ENCODE peak calls at places on chromosomes 3 and 15, in ten cellular contexts. O is retinal pigment epithelial cell; B is heart left ventricle; H is AG09319; Q is endothelial cell; D is CD4-positive, alpha-beta T cell; V is foreskin keratinocyte; J is K562; Y is endodermal cell; Z is mucosa of descending colon. L is an unnamed sample.

GRCh38 chr3:107857854-107858253 is 233.0 kb downstream of the CD47 start:
- DNase-seq in H (no peak), Q (no peak), Y (no peak), O (no peak), V (no peak), D (no peak), J (no peak), Z (no peak), B (no peak), L (no peak)

GRCh38 chr15:64766041-64766440 is 9.3 kb downstream of the RBPMS2 start:
- DNase-seq in H (no peak), V (no peak), Z (no peak), B (no peak), O (no peak), D (no peak), J (no peak), Q (no peak), Y (no peak), L (no peak)

GRCh38 chr3:12400795-12401194 is 83.5 kb upstream of the TSEN2 start:
- DNase-seq in V (peak; percentile 53), O (peak; percentile 58), D (no peak), H (no peak), Z (no peak), B (no peak), Q (no peak), Y (no peak), J (no peak), L (no peak)

GRCh38 chr3:120506828-120507774 is 56.3 kb upstream of the FSTL1 start:
- DNase-seq in B (no peak), V (peak; percentile 22), Q (peak; percentile 35), J (peak; percentile 9), Y (peak; percentile 68), D (no peak), Z (peak; percentile 76), H (peak; percentile 54), O (no peak), L (no peak)

GRCh38 chr3:11604139-11604895 is 39.4 kb downstream of the VGLL4 start:
- DNase-seq in Y (no peak), D (no peak), Z (no peak), H (no peak), O (no peak), V (no peak), Q (no peak), B (no peak), J (peak; percentile 62), L (no peak)

GRCh38 chr3:53258600-53259426 is 3.0 kb upstream of the TKT start:
- DNase-seq in D (no peak), V (no peak), B (no peak), J (no peak), Y (peak; percentile 89), Z (no peak), O (no peak), Q (no peak), H (no peak), L (no peak)

GRCh38 chr3:169662215-169663070 is 1.1 kb downstream of the MECOM start:
- DNase-seq in H (no peak), O (no peak), Q (peak; percentile 89), D (no peak), Y (peak; percentile 94), B (peak; percentile 84), Z (peak; percentile 80), J (peak; percentile 72), V (peak; percentile 35), L (no peak)

GRCh38 chr15:101156509-101157159 is 95.2 kb downstream of the CHSY1 start:
- DNase-seq in O (no peak), Y (no peak), J (no peak), H (no peak), Z (no peak), D (no peak), V (peak; percentile 84), B (no peak), Q (no peak), L (no peak)

GRCh38 chr3:112734718-112735350 is 93.9 kb upstream of the CCDC80 start:
- DNase-seq in Y (peak; percentile 93), H (peak; percentile 49), J (peak; percentile 53), V (peak; percentile 72), B (peak; percentile 40), Q (peak; percentile 77), O (peak; percentile 15), Z (peak; percentile 87), D (peak; percentile 52), L (peak; percentile 38)

GRCh38 chr15:30953731-30954378 is 37.6 kb downstream of the MTMR10 start:
- DNase-seq in H (peak; percentile 59), O (no peak), Z (no peak), D (no peak), Q (no peak), J (peak; percentile 77), B (peak; percentile 65), Y (no peak), V (peak; percentile 95), L (no peak)

GRCh38 chr3:171810278-171811058 is at the start of gene PLD1:
- DNase-seq in Y (no peak), O (peak; percentile 71), Z (peak; percentile 87), J (peak; percentile 71), Q (peak; percentile 59), D (peak; percentile 2), V (peak; percentile 86), B (peak; percentile 92), H (peak; percentile 54), L (no peak)

GRCh38 chr3:164460851-164461250 is 617.4 kb downstream of the SI start:
- DNase-seq in O (no peak), B (no peak), Q (no peak), D (no peak), Z (no peak), Y (no peak), H (no peak), V (no peak), J (no peak), L (no peak)

GRCh38 chr3:194738254-194739093 is 52.8 kb downstream of the FAM43A start:
- DNase-seq in H (peak; percentile 14), B (peak; percentile 76), O (peak; percentile 20), J (no peak), Q (no peak), V (no peak), Z (no peak), D (no peak), Y (no peak), L (no peak)

GRCh38 chr15:40409366-40409765 is 3.8 kb downstream of the IVD start:
- DNase-seq in Y (no peak), J (no peak), Q (no peak), V (no peak), Z (no peak), O (no peak), B (no peak), H (no peak), D (no peak), L (no peak)

GRCh38 chr3:71987089-71987735 is 202.3 kb upstream of the PROK2 start:
- DNase-seq in D (no peak), Y (peak; percentile 70), O (no peak), H (no peak), Z (peak; percentile 14), Q (peak; percentile 26), J (no peak), B (no peak), V (no peak), L (no peak)
- TF ChIP-seq CTCF in D (no peak), Y (peak; percentile 80), O (peak; percentile 63), H (peak; percentile 34), Z (no peak), Q (peak; percentile 24), J (peak; percentile 42), B (peak; percentile 47), V (peak; percentile 48), L (no peak)

GRCh38 chr15:78368671-78369070 is 28.5 kb downstream of the CRABP1 start:
- DNase-seq in Z (peak; percentile 44), J (no peak), O (no peak), D (no peak), Y (peak; percentile 84), Q (no peak), H (no peak), B (no peak), V (no peak), L (no peak)
- TF ChIP-seq CTCF in Z (no peak), J (no peak), O (no peak), D (no peak), Y (no peak), Q (no peak), H (no peak), B (no peak), V (no peak), L (no peak)

GRCh38 chr3:141877911-141878310 is 1.5 kb downstream of the ATP1B3 start:
- DNase-seq in J (no peak), V (peak; percentile 23), Y (no peak), D (no peak), Z (peak; percentile 16), Q (no peak), H (no peak), O (no peak), B (no peak), L (no peak)

GRCh38 chr3:141876891-141877561 is 583 bp downstream of the ATP1B3 start:
- DNase-seq in H (no peak), V (peak; percentile 37), J (peak; percentile 60), Q (peak; percentile 50), Y (peak; percentile 74), Z (peak; percentile 58), O (no peak), D (peak; percentile 34), B (peak; percentile 77), L (peak; percentile 37)

GRCh38 chr3:141876381-141876890 is at the start of gene ATP1B3:
- DNase-seq in Z (peak; percentile 89), H (peak; percentile 64), D (peak; percentile 70), Y (peak; percentile 89), O (no peak), B (peak; percentile 93), J (peak; percentile 89), V (peak; percentile 64), Q (peak; percentile 78), L (peak; percentile 51)

GRCh38 chr3:141875893-141876380 is 506 bp upstream of the ATP1B3 start:
- DNase-seq in J (peak; percentile 45), B (peak; percentile 85), O (no peak), D (peak; percentile 64), Q (peak; percentile 52), V (peak; percentile 68), Z (peak; percentile 72), Y (peak; percentile 86), H (no peak), L (peak; percentile 54)

GRCh38 chr3:141875374-141875892 is 1.0 kb upstream of the ATP1B3 start:
- DNase-seq in H (peak; percentile 38), Q (peak; percentile 86), Y (peak; percentile 93), V (peak; percentile 73), Z (peak; percentile 91), B (peak; percentile 90), J (peak; percentile 85), D (peak; percentile 72), O (peak; percentile 38), L (peak; percentile 71)
- TF ChIP-seq CTCF in H (peak; percentile 90), Q (peak; percentile 71), Y (peak; percentile 92), V (peak; percentile 88), Z (peak; percentile 82), B (peak; percentile 96), J (peak; percentile 90), D (peak; percentile 90), O (peak; percentile 90), L (no peak)

DNA sequence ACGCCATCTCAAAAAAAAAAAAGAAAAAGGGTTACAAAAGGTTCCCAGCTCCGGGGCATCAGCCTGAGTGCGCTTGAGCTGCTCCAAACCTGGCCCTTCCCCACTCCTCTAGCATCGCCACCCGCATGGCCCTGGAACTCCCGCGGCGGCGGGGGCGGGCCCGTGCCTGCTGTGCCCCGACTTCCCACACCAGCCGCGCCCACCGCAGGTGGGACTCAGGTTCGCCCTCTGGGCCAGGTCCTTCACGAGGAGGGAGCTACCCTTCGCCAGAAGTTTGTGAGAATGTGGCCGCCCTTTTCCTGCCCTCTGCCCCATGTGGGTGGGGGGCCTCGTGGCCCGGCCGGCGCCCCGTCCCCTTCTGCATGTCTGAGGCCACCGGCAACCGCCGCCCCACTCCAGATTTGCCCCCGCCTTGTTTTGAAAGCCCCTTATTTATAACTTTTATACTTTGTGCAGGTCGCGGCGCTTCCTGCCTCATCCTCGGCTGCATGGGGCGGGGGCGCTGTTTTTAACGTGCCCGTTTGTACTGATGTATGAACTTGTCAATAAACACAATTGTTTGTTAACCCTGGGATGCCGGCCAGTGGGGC is 507 bp upstream of the JMJD7 start:
- DNase-seq in Z (no peak), Q (no peak), O (no peak), B (no peak), Y (peak; percentile 83), J (peak; percentile 35), V (peak; percentile 36), D (no peak), H (no peak), L (no peak)
- TF ChIP-seq CTCF in Z (no peak), Q (no peak), O (no peak), B (no peak), Y (no peak), J (peak; percentile 8), V (peak; percentile 27), D (peak; percentile 31), H (no peak), L (no peak)

L was measured in omental fat pad.